ENCODE peak calls at places on chromosomes 4 and X, in four cellular contexts. One of them, this sample, is unnamed.

GRCh38 chrX:68440940-68441339 is 7.6 kb upstream of the OPHN1 start:
- DNase-seq in endothelial cell of umbilical vein: peak; percentile 85
- DNase-seq in right cardiac atrium: peak; percentile 70
- DNase-seq in iPS DF 6.9: no peak
- DNase-seq in this sample: no peak

GRCh38 chr4:41665808-41666207 is 82.7 kb downstream of the PHOX2B start:
- DNase-seq in iPS DF 6.9: no peak
- DNase-seq in right cardiac atrium: no peak
- DNase-seq in endothelial cell of umbilical vein: no peak
- DNase-seq in this sample: no peak

GRCh38 chr4:147103403-147103946 is 157.8 kb upstream of the TTC29 start:
- DNase-seq in iPS DF 6.9: no peak
- DNase-seq in endothelial cell of umbilical vein: peak; percentile 36
- DNase-seq in right cardiac atrium: peak; percentile 64
- DNase-seq in this sample: no peak

GRCh38 chr4:26248647-26249046 is 72.2 kb upstream of the RBPJ start:
- DNase-seq in endothelial cell of umbilical vein: no peak
- DNase-seq in right cardiac atrium: no peak
- DNase-seq in iPS DF 6.9: no peak
- DNase-seq in this sample: no peak

GRCh38 chr4:173505924-173506779 is 23.9 kb downstream of the HAND2 start:
- DNase-seq in endothelial cell of umbilical vein: peak; percentile 25
- DNase-seq in right cardiac atrium: peak; percentile 82
- DNase-seq in iPS DF 6.9: no peak
- DNase-seq in this sample: no peak

GRCh38 chr4:189765271-189765670 is 175.4 kb upstream of the FRG1 start:
- DNase-seq in endothelial cell of umbilical vein: no peak
- DNase-seq in right cardiac atrium: no peak
- DNase-seq in iPS DF 6.9: no peak
- DNase-seq in this sample: no peak

GRCh38 chr4:134144337-134144736 is 57.3 kb downstream of the PABPC4L start:
- DNase-seq in iPS DF 6.9: no peak
- DNase-seq in right cardiac atrium: no peak
- DNase-seq in endothelial cell of umbilical vein: no peak
- DNase-seq in this sample: no peak

GRCh38 chrX:46637937-46638336 is 64.4 kb downstream of the CHST7 start:
- DNase-seq in right cardiac atrium: no peak
- DNase-seq in endothelial cell of umbilical vein: peak; percentile 10
- DNase-seq in iPS DF 6.9: no peak
- DNase-seq in this sample: no peak

GRCh38 chr4:176769519-176769918 is 23.2 kb downstream of the VEGFC start:
- DNase-seq in right cardiac atrium: no peak
- DNase-seq in endothelial cell of umbilical vein: peak; percentile 77
- DNase-seq in iPS DF 6.9: no peak
- DNase-seq in this sample: no peak

GRCh38 chrX:11429543-11430085 is 136.4 kb downstream of the AMELX start:
- DNase-seq in right cardiac atrium: no peak
- DNase-seq in endothelial cell of umbilical vein: no peak
- DNase-seq in iPS DF 6.9: no peak
- DNase-seq in this sample: no peak

GRCh38 chrX:23765868-23766267 is 17.1 kb upstream of the SAT1 start:
- DNase-seq in right cardiac atrium: no peak
- DNase-seq in endothelial cell of umbilical vein: no peak
- DNase-seq in iPS DF 6.9: no peak
- DNase-seq in this sample: no peak

GRCh38 chrX:9473708-9474107 is 8.8 kb downstream of the TBL1X start:
- DNase-seq in right cardiac atrium: no peak
- DNase-seq in iPS DF 6.9: no peak
- DNase-seq in endothelial cell of umbilical vein: no peak
- DNase-seq in this sample: no peak

GRCh38 chr4:169199184-169199583 is 71.6 kb downstream of the SH3RF1 start:
- DNase-seq in right cardiac atrium: no peak
- DNase-seq in iPS DF 6.9: no peak
- DNase-seq in endothelial cell of umbilical vein: no peak
- DNase-seq in this sample: no peak

GRCh38 chr4:79576480-79576803 is 168.4 kb upstream of the GK2 start:
- DNase-seq in iPS DF 6.9: no peak
- DNase-seq in right cardiac atrium: no peak
- DNase-seq in endothelial cell of umbilical vein: peak; percentile 39
- DNase-seq in this sample: no peak

GRCh38 chr4:47642985-47643745 is 158.1 kb downstream of the ATP10D start:
- DNase-seq in right cardiac atrium: no peak
- DNase-seq in endothelial cell of umbilical vein: no peak
- DNase-seq in iPS DF 6.9: no peak
- DNase-seq in this sample: no peak

GRCh38 chr4:39825741-39826231 is 127.8 kb downstream of the UBE2K start:
- DNase-seq in iPS DF 6.9: no peak
- DNase-seq in right cardiac atrium: no peak
- DNase-seq in endothelial cell of umbilical vein: peak; percentile 31
- DNase-seq in this sample: no peak

GRCh38 chr4:159016527-159017137 is 86.2 kb upstream of the RAPGEF2 start:
- DNase-seq in right cardiac atrium: no peak
- DNase-seq in endothelial cell of umbilical vein: no peak
- DNase-seq in iPS DF 6.9: no peak
- DNase-seq in this sample: no peak

GRCh38 chrX:115894087-115894486 is 276.5 kb upstream of the AGTR2 start:
- DNase-seq in iPS DF 6.9: no peak
- DNase-seq in right cardiac atrium: peak; percentile 49
- DNase-seq in endothelial cell of umbilical vein: no peak
- DNase-seq in this sample: no peak

GRCh38 chr4:119041951-119042560 is 93.6 kb upstream of the MYOZ2 start:
- DNase-seq in right cardiac atrium: no peak
- DNase-seq in endothelial cell of umbilical vein: peak; percentile 86
- DNase-seq in iPS DF 6.9: peak; percentile 78
- DNase-seq in this sample: peak; percentile 34

DNA sequence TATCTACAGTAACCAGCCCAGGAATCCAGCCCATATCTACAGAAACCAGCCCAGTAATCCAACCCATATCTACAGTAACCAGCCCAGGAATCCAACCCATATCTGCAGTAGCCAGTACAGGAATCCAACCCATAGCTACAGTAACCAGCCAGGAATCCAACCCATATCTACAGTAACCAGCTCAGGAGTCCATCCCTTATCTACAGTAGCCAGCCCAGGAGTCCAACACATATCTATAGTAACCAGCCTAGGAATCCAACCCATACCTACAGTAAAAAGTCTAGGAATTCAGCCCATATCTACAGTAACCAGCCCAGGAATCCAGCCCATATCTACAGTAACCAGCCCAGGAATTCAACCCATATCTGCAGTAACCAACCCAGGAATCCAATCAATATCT is 445.0 kb upstream of the BOD1L1 start:
- DNase-seq in iPS DF 6.9: no peak
- DNase-seq in right cardiac atrium: no peak
- DNase-seq in endothelial cell of umbilical vein: no peak
- DNase-seq in this sample: no peak
- H3K9me3 ChIP-seq in iPS DF 6.9: no peaks in the 10 kb centered on the region
- H3K9me3 ChIP-seq in right cardiac atrium: no peaks in the 10 kb centered on the region
- H3K9me3 ChIP-seq in endothelial cell of umbilical vein: peaks cover 2% of the 10 kb centered on the region
- H3K9me3 ChIP-seq in this sample: no peaks in the 10 kb centered on the region

DNA sequence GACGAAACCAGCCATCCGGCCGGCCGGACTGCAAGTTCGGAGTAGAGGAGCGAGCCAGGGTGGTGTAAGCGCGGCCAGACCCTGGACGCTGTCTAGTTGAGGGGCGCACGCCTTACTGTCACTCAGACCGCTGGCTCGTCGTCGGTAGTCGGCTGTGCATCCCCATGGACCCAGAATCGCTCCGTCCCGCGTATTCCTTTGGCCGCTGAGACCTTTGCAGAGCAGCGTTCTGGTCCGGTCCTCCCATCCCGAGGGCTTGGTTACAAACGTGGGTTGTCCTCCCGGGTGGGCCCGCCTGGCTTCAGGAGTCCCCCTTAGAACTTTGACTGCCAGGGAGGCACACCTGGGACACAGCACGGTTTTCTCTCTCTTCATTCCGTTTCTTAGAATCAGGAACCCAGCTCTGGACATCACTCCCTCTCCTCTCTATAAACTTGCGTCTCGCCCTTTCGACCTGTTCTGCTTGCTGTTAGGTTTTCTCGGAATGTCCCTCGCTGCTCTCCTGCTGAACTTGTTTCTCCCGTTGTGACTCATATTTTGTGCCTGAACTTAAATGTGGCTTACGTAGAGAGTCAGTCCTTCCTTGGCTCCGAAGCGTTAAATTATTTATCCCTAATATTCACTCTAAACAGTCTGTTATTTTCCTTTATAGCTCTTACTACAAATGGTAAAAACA is 682 bp downstream of the PGM2 start:
- DNase-seq in endothelial cell of umbilical vein: peak; percentile 71
- DNase-seq in right cardiac atrium: peak; percentile 76
- DNase-seq in iPS DF 6.9: no peak
- DNase-seq in this sample: no peak
- H3K9me3 ChIP-seq in endothelial cell of umbilical vein: no peaks in the 10 kb centered on the region
- H3K9me3 ChIP-seq in right cardiac atrium: no peaks in the 10 kb centered on the region
- H3K9me3 ChIP-seq in iPS DF 6.9: no peaks in the 10 kb centered on the region
- H3K9me3 ChIP-seq in this sample: no peaks in the 10 kb centered on the region

GRCh38 chr4:174912919-174913543 is 5.1 kb upstream of the ADAM29 start:
- DNase-seq in iPS DF 6.9: no peak
- DNase-seq in endothelial cell of umbilical vein: no peak
- DNase-seq in right cardiac atrium: no peak
- DNase-seq in this sample: no peak

GRCh38 chr4:174907508-174907907 is 10.7 kb upstream of the ADAM29 start:
- DNase-seq in iPS DF 6.9: no peak
- DNase-seq in endothelial cell of umbilical vein: no peak
- DNase-seq in right cardiac atrium: no peak
- DNase-seq in this sample: no peak

DNA sequence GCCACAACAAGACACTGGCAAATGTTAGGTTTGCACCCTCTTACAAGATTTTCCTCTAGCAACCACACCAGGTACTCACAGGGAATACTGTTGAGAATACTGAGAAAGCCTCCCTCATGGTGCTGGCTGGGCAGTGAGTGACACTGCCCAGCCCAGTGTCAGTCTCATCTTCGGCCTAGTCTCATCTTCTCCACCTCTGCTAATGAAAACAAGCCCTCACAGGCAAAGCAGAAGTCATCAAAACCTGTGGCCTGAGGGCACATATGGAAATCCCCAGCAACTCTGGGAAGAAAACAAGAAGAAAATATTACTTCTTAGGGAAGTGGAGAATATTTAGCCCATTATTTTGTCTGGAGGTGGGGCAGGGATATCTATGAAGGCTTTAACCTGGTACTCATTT is 7.9 kb upstream of the ADAM29 start:
- DNase-seq in iPS DF 6.9: no peak
- DNase-seq in endothelial cell of umbilical vein: no peak
- DNase-seq in right cardiac atrium: no peak
- DNase-seq in this sample: no peak
- H3K9me3 ChIP-seq in iPS DF 6.9: no peaks in the 10 kb centered on the region
- H3K9me3 ChIP-seq in endothelial cell of umbilical vein: peaks cover 3% of the 10 kb centered on the region
- H3K9me3 ChIP-seq in right cardiac atrium: no peaks in the 10 kb centered on the region
- H3K9me3 ChIP-seq in this sample: no peaks in the 10 kb centered on the region

GRCh38 chrX:118261136-118261535 is 84.8 kb upstream of the WDR44 start:
- DNase-seq in right cardiac atrium: no peak
- DNase-seq in iPS DF 6.9: no peak
- DNase-seq in endothelial cell of umbilical vein: no peak
- DNase-seq in this sample: no peak
- H3K9me3 ChIP-seq in right cardiac atrium: no peaks in the 10 kb centered on the region
- H3K9me3 ChIP-seq in iPS DF 6.9: no peaks in the 10 kb centered on the region
- H3K9me3 ChIP-seq in endothelial cell of umbilical vein: no peaks in the 10 kb centered on the region
- H3K9me3 ChIP-seq in this sample: no peaks in the 10 kb centered on the region

GRCh38 chr4:28369504-28369903 is 1508.9 kb downstream of the STIM2 start:
- DNase-seq in endothelial cell of umbilical vein: peak; percentile 5
- DNase-seq in right cardiac atrium: no peak
- DNase-seq in iPS DF 6.9: no peak
- DNase-seq in this sample: no peak
- H3K9me3 ChIP-seq in endothelial cell of umbilical vein: no peaks in the 10 kb centered on the region
- H3K9me3 ChIP-seq in right cardiac atrium: no peaks in the 10 kb centered on the region
- H3K9me3 ChIP-seq in iPS DF 6.9: no peaks in the 10 kb centered on the region
- H3K9me3 ChIP-seq in this sample: no peaks in the 10 kb centered on the region

GRCh38 chr4:81527115-81527514 is 55.4 kb upstream of the RASGEF1B start:
- DNase-seq in endothelial cell of umbilical vein: no peak
- DNase-seq in iPS DF 6.9: no peak
- DNase-seq in right cardiac atrium: peak; percentile 77
- DNase-seq in this sample: no peak

GRCh38 chr4:81531410-81531809 is 59.7 kb upstream of the RASGEF1B start:
- DNase-seq in endothelial cell of umbilical vein: no peak
- DNase-seq in right cardiac atrium: no peak
- DNase-seq in iPS DF 6.9: no peak
- DNase-seq in this sample: no peak

GRCh38 chr4:81528200-81528599 is 56.5 kb upstream of the RASGEF1B start:
- DNase-seq in iPS DF 6.9: no peak
- DNase-seq in endothelial cell of umbilical vein: no peak
- DNase-seq in right cardiac atrium: no peak
- DNase-seq in this sample: no peak

GRCh38 chr4:81528979-81529378 is 57.3 kb upstream of the RASGEF1B start:
- DNase-seq in iPS DF 6.9: no peak
- DNase-seq in right cardiac atrium: no peak
- DNase-seq in endothelial cell of umbilical vein: no peak
- DNase-seq in this sample: no peak

DNA sequence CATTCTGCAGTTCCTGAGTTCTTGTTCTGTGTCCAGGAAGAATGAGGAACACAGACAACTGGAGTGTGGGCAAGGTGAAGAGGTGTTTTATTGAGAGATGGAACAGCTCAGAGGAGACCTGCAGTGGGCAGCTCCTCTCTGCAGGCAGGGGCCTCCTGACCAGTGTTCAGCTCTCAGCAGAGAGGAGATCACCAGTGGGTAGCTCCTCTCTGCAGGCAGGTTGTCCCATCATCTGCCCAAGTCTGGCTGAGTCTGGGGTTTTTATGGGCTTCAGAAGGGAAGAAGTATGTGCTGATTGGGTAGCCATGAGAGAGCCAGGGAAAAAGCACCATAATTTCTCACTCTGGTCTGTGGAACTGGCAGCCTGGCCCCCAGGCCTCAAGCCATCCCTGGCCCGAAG is 56.0 kb upstream of the RASGEF1B start:
- DNase-seq in right cardiac atrium: no peak
- DNase-seq in endothelial cell of umbilical vein: no peak
- DNase-seq in iPS DF 6.9: no peak
- DNase-seq in this sample: no peak
- H3K9me3 ChIP-seq in right cardiac atrium: no peaks in the 10 kb centered on the region
- H3K9me3 ChIP-seq in endothelial cell of umbilical vein: no peaks in the 10 kb centered on the region
- H3K9me3 ChIP-seq in iPS DF 6.9: no peaks in the 10 kb centered on the region
- H3K9me3 ChIP-seq in this sample: no peaks in the 10 kb centered on the region

GRCh38 chr4:98386-98785 is 25.9 kb upstream of the ZNF718 start:
- DNase-seq in iPS DF 6.9: no peak
- DNase-seq in endothelial cell of umbilical vein: no peak
- DNase-seq in right cardiac atrium: no peak
- DNase-seq in this sample: no peak
- H3K9me3 ChIP-seq in iPS DF 6.9: peaks cover 11% of the 10 kb centered on the region
- H3K9me3 ChIP-seq in endothelial cell of umbilical vein: peaks cover 6% of the 10 kb centered on the region
- H3K9me3 ChIP-seq in right cardiac atrium: peaks cover 11% of the 10 kb centered on the region
- H3K9me3 ChIP-seq in this sample: peaks cover 13% of the 10 kb centered on the region

GRCh38 chrX:45208121-45208856 is 7.6 kb upstream of the DIPK2B start:
- DNase-seq in endothelial cell of umbilical vein: peak; percentile 28
- DNase-seq in right cardiac atrium: no peak
- DNase-seq in iPS DF 6.9: no peak
- DNase-seq in this sample: no peak
- H3K9me3 ChIP-seq in endothelial cell of umbilical vein: no peaks in the 10 kb centered on the region
- H3K9me3 ChIP-seq in right cardiac atrium: no peaks in the 10 kb centered on the region
- H3K9me3 ChIP-seq in iPS DF 6.9: no peaks in the 10 kb centered on the region
- H3K9me3 ChIP-seq in this sample: no peaks in the 10 kb centered on the region

GRCh38 chrX:153803211-153804099 is 9.0 kb downstream of the SSR4 start:
- DNase-seq in right cardiac atrium: peak; percentile 55
- DNase-seq in endothelial cell of umbilical vein: no peak
- DNase-seq in iPS DF 6.9: no peak
- DNase-seq in this sample: no peak
- H3K9me3 ChIP-seq in right cardiac atrium: no peaks in the 10 kb centered on the region
- H3K9me3 ChIP-seq in endothelial cell of umbilical vein: no peaks in the 10 kb centered on the region
- H3K9me3 ChIP-seq in iPS DF 6.9: no peaks in the 10 kb centered on the region
- H3K9me3 ChIP-seq in this sample: no peaks in the 10 kb centered on the region

This sample was measured in T-helper 17 cell.